ENCODE peak calls at places on chromosomes 11 and 22, in seven cellular contexts. K is GM18507, X is MV-4-11, I is iris pigment epithelial cell, H is adrenal gland, Q is tibial artery, B is HTR-8/SVneo. G is an unnamed sample.

GRCh38 chr11:78313181-78313788 is 104.3 kb downstream of the GAB2 start:
- DNase-seq in K (no peak), X (peak; percentile 34), I (peak; percentile 86), H (peak; percentile 46), Q (peak; percentile 66), B (peak; percentile 24), G (no peak)

GRCh38 chr11:61679893-61680621 is at the start of gene DAGLA:
- DNase-seq in K (peak; percentile 76), X (peak; percentile 83), I (peak; percentile 28), H (peak; percentile 70), Q (peak; percentile 53), B (peak; percentile 67), G (peak; percentile 68)

GRCh38 chr11:120061036-120061760 is 76.7 kb downstream of the TRIM29 start:
- DNase-seq in K (no peak), X (no peak), I (peak; percentile 11), H (no peak), Q (no peak), B (peak; percentile 35), G (no peak)

GRCh38 chr11:132831272-132831671 is 701.0 kb downstream of the OPCML start:
- DNase-seq in K (no peak), X (no peak), I (no peak), H (no peak), Q (no peak), B (no peak), G (no peak)

GRCh38 chr22:38267086-38267485 is 5.7 kb downstream of the TMEM184B start:
- DNase-seq in K (no peak), X (peak; percentile 32), I (peak; percentile 84), H (peak; percentile 54), Q (no peak), B (no peak), G (no peak)

GRCh38 chr11:124861670-124862069 is 3.6 kb upstream of the ROBO3 start:
- DNase-seq in K (no peak), X (no peak), I (no peak), H (no peak), Q (no peak), B (no peak), G (no peak)

GRCh38 chr11:69357458-69358397 is 63.8 kb downstream of the MYEOV start:
- DNase-seq in K (no peak), X (no peak), I (no peak), H (no peak), Q (no peak), B (no peak), G (no peak)

GRCh38 chr11:128465946-128466688 is 121.2 kb downstream of the ETS1 start:
- DNase-seq in K (no peak), X (no peak), I (no peak), H (no peak), Q (no peak), B (no peak), G (no peak)

GRCh38 chr11:1336836-1337646 is 27.6 kb upstream of the TOLLIP start:
- DNase-seq in K (no peak), X (no peak), I (peak; percentile 12), H (peak; percentile 28), Q (no peak), B (no peak), G (peak; percentile 78)

GRCh38 chr22:25623310-25623734 is 58.8 kb downstream of the GRK3 start:
- DNase-seq in K (peak; percentile 42), X (peak; percentile 3), I (no peak), H (no peak), Q (no peak), B (no peak), G (no peak)

GRCh38 chr11:94553938-94554337 is 10.2 kb downstream of the FUT4 start:
- DNase-seq in K (no peak), X (peak; percentile 47), I (peak; percentile 90), H (no peak), Q (no peak), B (no peak), G (no peak)

GRCh38 chr11:10664005-10664404 is 29.6 kb downstream of the IRAG1 start:
- DNase-seq in K (no peak), X (no peak), I (no peak), H (no peak), Q (no peak), B (no peak), G (no peak)

GRCh38 chr11:23749762-23750430 is 747.0 kb upstream of the LUZP2 start:
- DNase-seq in K (no peak), X (no peak), I (peak; percentile 58), H (no peak), Q (no peak), B (no peak), G (no peak)

GRCh38 chr11:118214210-118214914 is 10.4 kb downstream of the JAML start:
- DNase-seq in K (no peak), X (peak; percentile 100), I (no peak), H (peak; percentile 26), Q (no peak), B (no peak), G (no peak)

GRCh38 chr11:125110996-125111340 is 458 bp downstream of the TMEM218 start:
- DNase-seq in K (no peak), X (no peak), I (peak; percentile 11), H (no peak), Q (no peak), B (no peak), G (no peak)

GRCh38 chr11:85086511-85087284 is 540.4 kb downstream of the DLG2 start:
- DNase-seq in K (no peak), X (no peak), I (peak; percentile 38), H (no peak), Q (no peak), B (no peak), G (no peak)

GRCh38 chr11:32213223-32213622 is 122.3 kb downstream of the RCN1 start:
- DNase-seq in K (no peak), X (no peak), I (peak; percentile 73), H (no peak), Q (no peak), B (peak; percentile 32), G (no peak)

GRCh38 chr11:36186340-36186739 is 102.9 kb downstream of the COMMD9 start:
- DNase-seq in K (no peak), X (no peak), I (peak; percentile 84), H (no peak), Q (no peak), B (no peak), G (no peak)

GRCh38 chr22:36331912-36332622 is 55.7 kb downstream of the MYH9 start:
- DNase-seq in K (no peak), X (peak; percentile 71), I (peak; percentile 65), H (peak; percentile 75), Q (peak; percentile 79), B (no peak), G (peak; percentile 80)

GRCh38 chr11:120883404-120884135 is 140.3 kb upstream of the TBCEL start:
- DNase-seq in K (no peak), X (no peak), I (peak; percentile 15), H (peak; percentile 26), Q (peak; percentile 28), B (no peak), G (peak; percentile 40)

GRCh38 chr22:25114369-25115362 is 85.0 kb upstream of the CRYBB3 start:
- DNase-seq in K (no peak), X (no peak), I (no peak), H (peak; percentile 41), Q (no peak), B (no peak), G (no peak)

GRCh38 chr11:19714093-19714386 is 1.4 kb downstream of the NAV2 start:
- DNase-seq in K (no peak), X (no peak), I (peak; percentile 34), H (no peak), Q (no peak), B (no peak), G (no peak)

GRCh38 chr11:68535098-68535497 is 74.5 kb downstream of the PPP6R3 start:
- DNase-seq in K (no peak), X (no peak), I (no peak), H (no peak), Q (no peak), B (no peak), G (no peak)

GRCh38 chr11:61752117-61752924 is at the start of gene MYRF:
- DNase-seq in K (no peak), X (no peak), I (no peak), H (peak; percentile 33), Q (no peak), B (peak; percentile 67), G (peak; percentile 59)

GRCh38 chr11:71284525-71285092 is 32.2 kb upstream of the SHANK2 start:
- DNase-seq in K (no peak), X (no peak), I (no peak), H (no peak), Q (no peak), B (no peak), G (no peak)

GRCh38 chr11:33461726-33462125 is 204.5 kb downstream of the HIPK3 start:
- DNase-seq in K (no peak), X (no peak), I (no peak), H (no peak), Q (no peak), B (no peak), G (no peak)

GRCh38 chr11:119405986-119406385 is 17.0 kb downstream of the THY1 start:
- DNase-seq in K (no peak), X (no peak), I (no peak), H (no peak), Q (no peak), B (no peak), G (no peak)

GRCh38 chr22:39182478-39183030 is 30.1 kb upstream of the CBX7 start:
- DNase-seq in K (no peak), X (peak; percentile 73), I (peak; percentile 67), H (no peak), Q (no peak), B (no peak), G (no peak)

GRCh38 chr22:48070760-48071159 is 1308.3 kb downstream of the TBC1D22A start:
- DNase-seq in K (no peak), X (no peak), I (no peak), H (no peak), Q (no peak), B (no peak), G (no peak)

GRCh38 chr22:25081409-25081824 is 118.2 kb upstream of the CRYBB3 start:
- DNase-seq in K (no peak), X (peak; percentile 26), I (peak; percentile 36), H (no peak), Q (peak; percentile 41), B (peak; percentile 13), G (no peak)

GRCh38 chr22:39174498-39175120 is 22.1 kb upstream of the CBX7 start:
- DNase-seq in K (no peak), X (peak; percentile 31), I (peak; percentile 87), H (peak; percentile 88), Q (peak; percentile 76), B (peak; percentile 87), G (peak; percentile 89)

GRCh38 chr11:75577198-75577597 is 15.1 kb downstream of the SERPINH1 start:
- DNase-seq in K (no peak), X (no peak), I (no peak), H (peak; percentile 76), Q (no peak), B (peak; percentile 62), G (peak; percentile 74)

GRCh38 chr11:94623120-94623735 is 56.1 kb downstream of the PIWIL4 start:
- DNase-seq in K (peak; percentile 17), X (peak; percentile 65), I (peak; percentile 83), H (peak; percentile 30), Q (peak; percentile 27), B (peak; percentile 72), G (peak; percentile 32)

GRCh38 chr11:64848779-64849599 is 4.5 kb upstream of the CDC42BPG start:
- DNase-seq in K (no peak), X (no peak), I (no peak), H (no peak), Q (no peak), B (no peak), G (no peak)

GRCh38 chr11:33065445-33066178 is 26.2 kb downstream of the TCP11L1 start:
- DNase-seq in K (peak; percentile 55), X (peak; percentile 63), I (peak; percentile 70), H (peak; percentile 70), Q (peak; percentile 55), B (peak; percentile 73), G (peak; percentile 75)

G was measured in ovary.